ENCODE peak calls at places on chromosomes 13 and 19, in ten cellular contexts. B is endodermal cell, Z is HL-60, H is fibroblast of the aortic adventitia, R is neural progenitor cell, U is astrocyte of the cerebellum, M is uterus, S is B cell, G is HCT116, J is fibroblast of mammary gland. K is an unnamed sample.
A peak's percentile ranks its signal among the peaks of the same experiment; 100 is the strongest.

GRCh38 chr19:4196587-4197148 is 14.2 kb downstream of the ANKRD24 start:
- DNase-seq in S (no peak), M (no peak), J (no peak), G (no peak), R (no peak), U (no peak), H (no peak), B (no peak), Z (no peak), K (no peak)

GRCh38 chr13:55359067-55359466 is 1781.7 kb upstream of the PRR20A start:
- DNase-seq in M (no peak), Z (no peak), B (no peak), J (no peak), U (no peak), H (no peak), G (no peak), S (no peak), R (no peak), K (no peak)

GRCh38 chr13:42548731-42549554 is 25.0 kb upstream of the TNFSF11 start:
- DNase-seq in U (peak; percentile 61), S (peak; percentile 44), M (no peak), J (peak; percentile 33), G (no peak), R (no peak), H (peak; percentile 18), Z (peak; percentile 10), B (no peak), K (peak; percentile 64)

GRCh38 chr13:23378009-23378632 is 55.4 kb downstream of the SACS start:
- DNase-seq in B (no peak), S (peak; percentile 73), U (peak; percentile 97), G (no peak), H (peak; percentile 100), Z (peak; percentile 34), J (peak; percentile 100), R (no peak), M (peak; percentile 41), K (no peak)

GRCh38 chr19:4389064-4389375 is 11.3 kb downstream of the SH3GL1 start:
- DNase-seq in U (no peak), M (no peak), G (no peak), R (no peak), H (no peak), B (no peak), Z (no peak), S (no peak), J (no peak), K (no peak)

GRCh38 chr19:13277104-13277809 is 127.0 kb downstream of the IER2 start:
- DNase-seq in H (peak; percentile 86), J (peak; percentile 74), M (peak; percentile 24), U (peak; percentile 41), S (peak; percentile 85), Z (peak; percentile 67), G (peak; percentile 80), B (peak; percentile 81), R (peak; percentile 73), K (peak; percentile 37)

GRCh38 chr13:99085139-99085845 is 107.4 kb upstream of the DOCK9 start:
- DNase-seq in U (no peak), M (no peak), B (peak; percentile 66), H (no peak), J (no peak), Z (no peak), G (no peak), S (peak; percentile 30), R (peak; percentile 38), K (no peak)

GRCh38 chr19:7916137-7916907 is 1.7 kb downstream of the TGFBR3L start:
- DNase-seq in H (no peak), M (no peak), Z (peak; percentile 64), R (peak; percentile 74), U (no peak), J (no peak), G (no peak), B (peak; percentile 85), S (peak; percentile 74), K (no peak)

GRCh38 chr19:52112624-52113023 is 17.1 kb upstream of the ZNF841 start:
- DNase-seq in S (no peak), U (no peak), R (no peak), B (no peak), G (no peak), J (no peak), Z (no peak), M (no peak), H (no peak), K (no peak)

GRCh38 chr13:110925023-110925608 is 10.2 kb upstream of the ANKRD10 start:
- DNase-seq in J (peak; percentile 15), B (peak; percentile 74), S (no peak), M (no peak), H (no peak), R (peak; percentile 55), G (no peak), Z (no peak), U (no peak), K (no peak)

GRCh38 chr19:29587518-29587986 is 18.5 kb upstream of the POP4 start:
- DNase-seq in H (no peak), S (no peak), R (no peak), J (peak; percentile 57), G (no peak), Z (no peak), B (no peak), U (no peak), M (no peak), K (no peak)

GRCh38 chr13:64371045-64371444 is 2859.1 kb downstream of the PCDH9 start:
- DNase-seq in S (no peak), M (no peak), G (peak; percentile 37), J (no peak), H (peak; percentile 16), B (no peak), R (no peak), Z (no peak), U (no peak), K (no peak)

GRCh38 chr19:54905908-54906511 is at the start of gene NCR1:
- DNase-seq in B (no peak), J (no peak), Z (no peak), U (no peak), G (no peak), S (peak; percentile 23), M (no peak), H (no peak), R (no peak), K (no peak)

GRCh38 chr19:934865-935422 is 9.1 kb downstream of the ARID3A start:
- DNase-seq in Z (peak; percentile 90), G (no peak), J (peak; percentile 48), H (peak; percentile 59), M (peak; percentile 78), S (peak; percentile 42), R (no peak), B (no peak), U (no peak), K (peak; percentile 95)

GRCh38 chr13:22561581-22561980 is 619.2 kb upstream of the SGCG start:
- DNase-seq in U (no peak), R (no peak), Z (no peak), S (no peak), G (no peak), M (no peak), B (no peak), J (peak; percentile 1), H (no peak), K (no peak)

GRCh38 chr13:36998624-36999041 is 507 bp downstream of the ALG5 start:
- DNase-seq in B (peak; percentile 69), U (no peak), Z (peak; percentile 9), S (no peak), H (no peak), M (peak; percentile 32), J (peak; percentile 8), R (peak; percentile 47), G (no peak), K (no peak)

DNA sequence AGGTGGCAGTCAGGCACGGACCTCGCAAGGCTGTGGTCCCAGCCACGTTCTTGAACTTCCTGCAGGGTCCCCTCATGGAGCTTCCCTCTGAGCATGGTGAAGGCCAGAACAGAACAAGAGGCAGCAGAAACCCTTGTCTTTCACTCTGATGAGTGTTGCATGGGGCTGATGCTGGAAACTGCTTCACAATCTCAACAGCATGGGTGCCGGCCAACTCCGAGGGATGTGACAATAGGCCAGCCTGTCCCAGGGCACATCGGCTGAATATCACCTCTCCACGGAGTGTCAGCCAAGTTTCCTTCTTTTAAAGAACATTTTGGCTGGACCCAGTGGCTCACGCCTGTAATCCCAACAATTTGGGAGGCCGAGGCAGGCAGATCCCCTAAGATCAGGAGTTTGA is 173.9 kb downstream of the FOXO1 start:
- DNase-seq in G (no peak), H (no peak), S (no peak), Z (no peak), M (no peak), U (no peak), J (no peak), R (no peak), B (no peak), K (no peak)
- TF ChIP-seq CTCF in G (no peak), H (no peak), S (no peak), Z (no peak), M (no peak), U (no peak), J (no peak), R (no peak), B (no peak), K (no peak)

DNA sequence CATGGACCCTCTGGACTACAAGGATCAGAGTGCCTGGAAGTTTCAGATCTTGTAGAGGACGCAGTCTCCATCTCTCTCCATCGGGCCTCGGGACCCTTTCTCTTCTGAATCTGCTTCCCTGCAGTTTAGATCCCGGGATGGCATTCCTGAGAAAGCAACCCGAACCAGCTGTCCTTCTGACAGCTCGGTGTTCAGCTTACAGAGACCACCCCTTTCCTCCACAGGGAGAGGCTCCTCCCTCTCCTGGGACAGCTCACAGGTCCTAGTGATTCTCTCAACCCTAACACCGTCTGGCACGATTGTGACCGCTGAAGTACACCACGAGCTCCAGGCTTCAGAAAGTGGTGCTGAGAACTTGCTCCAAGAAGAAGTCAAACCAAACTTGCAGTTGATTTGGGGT is 18.2 kb downstream of the CRX start:
- DNase-seq in R (peak; percentile 83), Z (no peak), J (no peak), S (no peak), U (no peak), B (peak; percentile 88), H (no peak), G (no peak), M (no peak), K (no peak)
- TF ChIP-seq CTCF in R (no peak), Z (no peak), J (no peak), S (no peak), U (no peak), B (no peak), H (no peak), G (no peak), M (no peak), K (no peak)

GRCh38 chr19:18599485-18599884 is 7.1 kb downstream of the CRLF1 start:
- DNase-seq in R (no peak), S (no peak), U (no peak), H (no peak), Z (no peak), M (no peak), J (no peak), G (no peak), B (no peak), K (no peak)
- TF ChIP-seq CTCF in R (no peak), S (no peak), U (no peak), H (no peak), Z (no peak), M (no peak), J (no peak), G (no peak), B (no peak), K (no peak)

GRCh38 chr13:51455532-51455931 is 2.7 kb upstream of the INTS6 start:
- DNase-seq in M (no peak), U (no peak), H (no peak), J (no peak), Z (no peak), G (no peak), S (no peak), B (no peak), R (no peak), K (no peak)
- TF ChIP-seq CTCF in M (no peak), U (no peak), H (no peak), J (no peak), Z (no peak), G (no peak), S (no peak), B (no peak), R (no peak), K (no peak)

GRCh38 chr19:43316591-43317319 is 36.7 kb upstream of the CD177 start:
- DNase-seq in B (peak; percentile 96), U (no peak), J (peak; percentile 40), M (no peak), G (peak; percentile 73), H (peak; percentile 53), S (no peak), Z (peak; percentile 12), R (peak; percentile 91), K (peak; percentile 13)
- TF ChIP-seq CTCF in B (peak; percentile 49), U (peak; percentile 19), J (peak; percentile 43), M (no peak), G (peak; percentile 83), H (peak; percentile 58), S (no peak), Z (no peak), R (peak; percentile 86), K (peak; percentile 69)